ENCODE peak calls at places on chromosomes 7 and 10, in six cellular contexts. Z is HepG2, L is SK-N-SH, N is GM23248, K is IMR-90, U is fibroblast of lung. C is an unnamed sample.
A peak's percentile ranks its signal among the peaks of the same experiment; 100 is the strongest.

GRCh38 chr10:113770346-113770745 is 18.9 kb downstream of the PLEKHS1 start:
- DNase-seq in Z (no peak), L (no peak), N (no peak), K (no peak), U (no peak), C (no peak)

GRCh38 chr7:128201067-128201689 is 39.9 kb upstream of the LEP start:
- DNase-seq in Z (no peak), L (peak; percentile 93), N (no peak), K (no peak), U (no peak), C (no peak)

GRCh38 chr7:111025013-111025412 is 65.9 kb upstream of the LRRN3 start:
- DNase-seq in Z (peak; percentile 47), L (no peak), N (no peak), K (no peak), U (no peak), C (no peak)

GRCh38 chr10:43077421-43078171 is 727 bp downstream of the RET start:
- DNase-seq in Z (no peak), L (peak; percentile 59), N (peak; percentile 16), K (no peak), U (no peak), C (no peak)

GRCh38 chr7:78702770-78703169 is 750.7 kb downstream of the MAGI2 start:
- DNase-seq in Z (no peak), L (no peak), N (peak; percentile 97), K (peak; percentile 99), U (peak; percentile 98), C (no peak)

GRCh38 chr7:217781-218180 is 25.4 kb downstream of the FAM20C start:
- DNase-seq in Z (no peak), L (no peak), N (no peak), K (no peak), U (no peak), C (no peak)

GRCh38 chr7:139726485-139726869 is 51.3 kb downstream of the HIPK2 start:
- DNase-seq in Z (no peak), L (no peak), N (no peak), K (no peak), U (no peak), C (no peak)

GRCh38 chr10:75035975-75036708 is 75.3 kb upstream of the SAMD8 start:
- DNase-seq in Z (no peak), L (no peak), N (peak; percentile 77), K (peak; percentile 68), U (peak; percentile 53), C (peak; percentile 52)

GRCh38 chr10:77598606-77599005 is 39.0 kb downstream of the KCNMA1 start:
- DNase-seq in Z (no peak), L (no peak), N (no peak), K (no peak), U (no peak), C (no peak)

GRCh38 chr7:30330134-30331111 is 46.0 kb downstream of the ZNRF2 start:
- DNase-seq in Z (no peak), L (no peak), N (no peak), K (peak; percentile 25), U (peak; percentile 28), C (peak; percentile 87)

GRCh38 chr7:117401293-117402002 is 25.8 kb downstream of the ASZ1 start:
- DNase-seq in Z (peak; percentile 5), L (no peak), N (peak; percentile 26), K (peak; percentile 18), U (no peak), C (no peak)

GRCh38 chr7:151925446-151926335 is 30.6 kb upstream of the GALNTL5 start:
- DNase-seq in Z (no peak), L (peak; percentile 38), N (peak; percentile 24), K (no peak), U (no peak), C (peak; percentile 51)

GRCh38 chr7:46391215-46391614 is 470.1 kb upstream of the IGFBP3 start:
- DNase-seq in Z (no peak), L (no peak), N (peak; percentile 7), K (peak; percentile 2), U (peak; percentile 15), C (no peak)

GRCh38 chr7:136687693-136688322 is 180.6 kb upstream of the CHRM2 start:
- DNase-seq in Z (peak; percentile 7), L (peak; percentile 33), N (peak; percentile 49), K (peak; percentile 39), U (peak; percentile 25), C (peak; percentile 82)

GRCh38 chr10:72692897-72693598 is 1.1 kb downstream of the MCU start:
- DNase-seq in Z (no peak), L (no peak), N (peak; percentile 46), K (peak; percentile 18), U (peak; percentile 32), C (peak; percentile 65)

GRCh38 chr10:15745748-15746147 is 26.0 kb upstream of the ITGA8 start:
- DNase-seq in Z (no peak), L (no peak), N (peak; percentile 52), K (peak; percentile 1), U (peak; percentile 45), C (no peak)

GRCh38 chr7:142089035-142089434 is 22.5 kb upstream of the MGAM2 start:
- DNase-seq in Z (no peak), L (no peak), N (no peak), K (no peak), U (no peak), C (no peak)

GRCh38 chr7:2812831-2813230 is 31.3 kb downstream of the GNA12 start:
- DNase-seq in Z (no peak), L (no peak), N (no peak), K (no peak), U (no peak), C (no peak)

GRCh38 chr7:135463905-135464304 is 46.0 kb downstream of the CNOT4 start:
- DNase-seq in Z (no peak), L (no peak), N (no peak), K (no peak), U (no peak), C (peak; percentile 53)

GRCh38 chr10:77974396-77975074 is 48.0 kb upstream of the DLG5 start:
- DNase-seq in Z (peak; percentile 52), L (peak; percentile 33), N (peak; percentile 54), K (peak; percentile 67), U (peak; percentile 39), C (peak; percentile 50)

GRCh38 chr10:70337201-70337651 is 45.2 kb downstream of the LRRC20 start:
- DNase-seq in Z (no peak), L (no peak), N (peak; percentile 12), K (peak; percentile 34), U (peak; percentile 77), C (no peak)

GRCh38 chr7:54712777-54713176 is 46.2 kb downstream of the SEC61G start:
- DNase-seq in Z (no peak), L (no peak), N (no peak), K (no peak), U (no peak), C (no peak)

GRCh38 chr10:119478111-119479047 is 64.1 kb downstream of the RGS10 start:
- DNase-seq in Z (no peak), L (no peak), N (no peak), K (no peak), U (no peak), C (peak; percentile 95)

GRCh38 chr7:155441856-155442255 is 16.1 kb upstream of the EN2 start:
- DNase-seq in Z (no peak), L (no peak), N (no peak), K (no peak), U (no peak), C (no peak)
- H3K27me3 ChIP-seq in Z (peaks cover 76% of the 10 kb centered on the region), L (peaks cover 85% of the 10 kb centered on the region), N (peaks cover 32% of the 10 kb centered on the region), K (peaks cover 19% of the 10 kb centered on the region), U (no peaks in the 10 kb centered on the region), C (no peaks in the 10 kb centered on the region)

GRCh38 chr10:5581670-5582566 is 57.2 kb downstream of the CALML3 start:
- DNase-seq in Z (no peak), L (no peak), N (no peak), K (no peak), U (no peak), C (no peak)
- H3K4me3 ChIP-seq in Z (no peak overlapping the region), L (no peak overlapping the region), N (no peak overlapping the region), K (no peak overlapping the region), U (no peak overlapping the region), C (peak overlapping the region; percentile 26)

DNA sequence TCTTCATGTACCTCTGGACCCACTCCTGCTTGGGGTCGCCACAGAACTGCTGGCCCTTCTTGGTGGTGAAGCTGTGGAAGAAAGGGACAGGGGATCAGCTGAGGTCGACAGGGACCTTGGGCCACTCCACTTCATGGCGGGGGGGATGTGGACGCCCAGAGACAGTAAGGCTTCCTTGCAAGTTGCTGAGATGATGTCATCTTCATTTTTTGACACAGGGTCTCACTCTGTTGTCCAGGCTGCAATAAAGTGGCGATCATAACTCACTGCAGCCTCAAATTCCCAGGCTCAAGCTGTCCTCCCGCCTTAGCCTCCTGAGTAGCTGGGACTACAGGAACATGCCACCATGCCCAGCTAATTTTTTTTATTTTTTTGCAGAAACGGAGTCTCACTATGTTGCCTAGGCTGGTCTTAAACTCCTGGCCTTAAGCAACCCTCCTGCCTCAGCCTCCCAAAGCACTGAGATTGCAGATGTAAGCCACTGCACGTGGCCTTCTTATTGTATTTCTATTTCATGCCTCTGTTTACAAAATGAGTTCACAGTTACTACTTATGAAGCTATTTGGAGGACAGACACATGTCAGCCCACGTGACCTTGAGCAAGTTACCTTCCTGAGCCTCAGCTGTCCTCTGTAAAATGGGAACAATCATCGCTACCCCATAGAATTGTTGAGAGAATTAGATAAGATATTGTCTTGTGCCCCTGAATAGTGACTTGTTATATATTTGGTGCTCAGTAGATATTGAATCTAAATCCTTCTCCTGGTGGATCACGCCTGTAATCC is 1.5 kb downstream of the CCL24 start:
- DNase-seq in Z (no peak), L (no peak), N (no peak), K (no peak), U (no peak), C (no peak)
- H3K9ac ChIP-seq in Z (no peak overlapping the region), L (no peak overlapping the region), N (no peak overlapping the region), K (no peak overlapping the region), U (no peak overlapping the region), C (no peak overlapping the region)

GRCh38 chr10:95034401-95034800 is 34.9 kb downstream of the CYP2C8 start:
- DNase-seq in Z (no peak), L (no peak), N (no peak), K (no peak), U (no peak), C (no peak)

GRCh38 chr10:95031659-95032058 is 37.6 kb downstream of the CYP2C8 start:
- DNase-seq in Z (no peak), L (no peak), N (no peak), K (no peak), U (no peak), C (no peak)

GRCh38 chr10:95039281-95039680 is 30.0 kb downstream of the CYP2C8 start:
- DNase-seq in Z (no peak), L (no peak), N (no peak), K (no peak), U (no peak), C (no peak)

DNA sequence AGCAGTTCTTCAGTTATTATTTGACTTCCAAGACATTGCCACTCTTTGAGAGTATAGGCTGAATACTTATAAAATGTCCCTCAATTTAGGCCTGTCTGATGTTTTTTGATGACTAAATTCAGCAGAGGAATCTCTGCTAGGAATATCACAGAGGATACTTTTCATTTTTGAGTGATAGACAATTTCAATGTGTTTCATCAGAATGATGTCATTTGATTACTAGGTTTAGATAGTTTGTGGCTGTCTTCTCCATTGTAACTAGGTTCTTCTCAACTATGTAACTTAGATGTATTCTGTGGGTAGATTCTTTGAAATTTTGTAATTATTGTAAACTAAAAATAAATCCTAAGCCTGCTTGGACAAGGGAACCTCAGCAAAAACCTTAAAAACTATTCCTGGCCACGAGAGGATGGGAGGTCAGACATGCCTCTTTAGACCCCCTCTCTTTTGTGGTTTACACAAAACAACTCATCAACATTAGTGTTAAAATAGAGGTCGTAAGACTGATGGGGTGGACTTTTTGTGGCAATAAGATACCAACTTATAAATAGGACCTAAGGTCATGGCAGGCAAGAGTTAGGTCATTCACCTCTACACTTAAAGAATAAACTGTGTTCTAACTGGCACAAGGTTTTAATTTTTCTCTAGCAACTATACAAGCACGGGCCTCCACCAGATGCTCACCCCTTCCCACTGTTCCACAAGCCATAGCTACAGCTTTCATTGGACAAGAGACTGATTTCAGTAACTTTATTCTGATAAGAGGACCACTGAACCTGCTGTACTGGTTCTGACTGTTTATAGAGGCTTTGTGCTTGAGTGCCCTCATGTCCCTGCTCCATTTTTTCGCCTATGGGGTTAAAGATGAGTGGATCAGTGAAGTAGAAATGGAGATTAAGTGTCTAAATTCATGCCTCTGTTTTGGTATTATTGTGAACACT is 33.7 kb downstream of the CYP2C8 start:
- DNase-seq in Z (no peak), L (no peak), N (no peak), K (no peak), U (no peak), C (no peak)
- H3K27me3 ChIP-seq in Z (no peaks in the 10 kb centered on the region), L (no peaks in the 10 kb centered on the region), N (no peaks in the 10 kb centered on the region), K (no peaks in the 10 kb centered on the region), U (no peaks in the 10 kb centered on the region), C (no peaks in the 10 kb centered on the region)